ENCODE peak calls at places on chromosome 16, in six cellular contexts. I, W, F, R, V and T are unnamed samples.

GRCh38 chr16:5056347-5056746 is 9.4 kb downstream of the C16orf89 start:
- DNase-seq in F (no peak), W (peak; percentile 81), R (no peak), I (peak; percentile 57), V (peak; percentile 91), T (peak; percentile 30)

GRCh38 chr16:87956169-87956770 is 5.0 kb downstream of the BANP start:
- DNase-seq in R (peak; percentile 77), V (peak; percentile 40), F (no peak), W (peak; percentile 16), I (peak; percentile 94), T (peak; percentile 72)

GRCh38 chr16:31727553-31727952 is 146.1 kb upstream of the ZNF267 start:
- DNase-seq in R (no peak), I (no peak), V (no peak), W (no peak), F (no peak), T (no peak)

GRCh38 chr16:30977502-30977901 is 7.5 kb upstream of the HSD3B7 start:
- DNase-seq in F (no peak), I (peak; percentile 26), V (peak; percentile 90), W (peak; percentile 48), R (no peak), T (no peak)

GRCh38 chr16:11601911-11602310 is 15.2 kb upstream of the LITAF start:
- DNase-seq in F (no peak), I (no peak), W (no peak), R (no peak), V (no peak), T (no peak)

GRCh38 chr16:23578096-23578830 is 17.9 kb downstream of the NDUFAB1 start:
- DNase-seq in W (no peak), I (no peak), V (no peak), F (no peak), R (peak; percentile 32), T (no peak)

GRCh38 chr16:76926042-76926441 is 264.9 kb upstream of the MON1B start:
- DNase-seq in W (no peak), F (no peak), V (no peak), R (no peak), I (no peak), T (no peak)

GRCh38 chr16:88999457-89000206 is 22.6 kb upstream of the CBFA2T3 start:
- DNase-seq in I (peak; percentile 54), V (peak; percentile 66), R (no peak), F (no peak), W (peak; percentile 64), T (no peak)

GRCh38 chr16:29804455-29805231 is 1.7 kb upstream of the MAZ start:
- DNase-seq in W (peak; percentile 40), R (peak; percentile 33), V (peak; percentile 71), F (peak; percentile 55), I (no peak), T (no peak)

GRCh38 chr16:27450836-27451341 is 48.9 kb downstream of the IL21R start:
- DNase-seq in I (peak; percentile 29), F (no peak), V (no peak), R (peak; percentile 49), W (no peak), T (peak; percentile 6)

GRCh38 chr16:56613706-56614105 is 5.3 kb downstream of the MT2A start:
- DNase-seq in R (no peak), I (no peak), F (no peak), V (no peak), W (no peak), T (no peak)

GRCh38 chr16:57023541-57024249 is 34.3 kb downstream of the NLRC5 start:
- DNase-seq in V (no peak), F (no peak), W (no peak), I (peak; percentile 70), R (no peak), T (peak; percentile 89)

GRCh38 chr16:57536306-57537193 is at the start of gene CCDC102A:
- DNase-seq in F (peak; percentile 38), W (peak; percentile 46), V (peak; percentile 79), R (peak; percentile 26), I (peak; percentile 54), T (peak; percentile 54)

GRCh38 chr16:23244122-23244521 is 58.0 kb upstream of the SCNN1B start:
- DNase-seq in F (no peak), V (no peak), R (no peak), W (peak; percentile 7), I (no peak), T (no peak)

GRCh38 chr16:74723224-74723623 is 22.6 kb upstream of the MLKL start:
- DNase-seq in I (no peak), W (no peak), F (no peak), R (no peak), V (no peak), T (no peak)

GRCh38 chr16:52624891-52625290 is 77.9 kb upstream of the TOX3 start:
- DNase-seq in R (no peak), W (no peak), I (no peak), F (no peak), V (no peak), T (no peak)

GRCh38 chr16:77199211-77199610 is at the start of gene SYCE1L:
- DNase-seq in V (no peak), I (no peak), F (no peak), R (no peak), W (no peak), T (no peak)

GRCh38 chr16:67504190-67505021 is 21.1 kb upstream of the AGRP start:
- DNase-seq in W (no peak), V (no peak), R (no peak), I (peak; percentile 94), F (no peak), T (peak; percentile 39)

GRCh38 chr16:67249178-67249759 is 490 bp downstream of the SLC9A5 start:
- DNase-seq in I (no peak), F (no peak), V (no peak), R (no peak), W (no peak), T (no peak)

GRCh38 chr16:54875443-54875842 is 55.2 kb upstream of the IRX5 start:
- DNase-seq in I (no peak), F (no peak), W (peak; percentile 66), V (peak; percentile 79), R (no peak), T (no peak)

GRCh38 chr16:24537474-24538337 is 1.7 kb upstream of the RBBP6 start:
- DNase-seq in W (no peak), V (no peak), I (peak; percentile 37), F (no peak), R (no peak), T (no peak)

GRCh38 chr16:27461483-27462171 is 59.7 kb downstream of the IL21R start:
- DNase-seq in I (no peak), W (no peak), V (no peak), R (peak; percentile 37), F (no peak), T (no peak)

GRCh38 chr16:87076950-87077749 is 240.0 kb downstream of the C16orf95 start:
- DNase-seq in V (peak; percentile 95), W (peak; percentile 88), R (peak; percentile 59), F (peak; percentile 82), I (peak; percentile 47), T (no peak)

GRCh38 chr16:4015275-4015990 is 100.8 kb downstream of the ADCY9 start:
- DNase-seq in R (no peak), I (no peak), F (peak; percentile 57), W (no peak), V (no peak), T (no peak)

GRCh38 chr16:67198238-67198734 is 645 bp upstream of the ELMO3 start:
- DNase-seq in R (peak; percentile 54), F (peak; percentile 48), W (peak; percentile 63), I (no peak), V (peak; percentile 84), T (no peak)

GRCh38 chr16:25978227-25978626 is 286.5 kb downstream of the HS3ST4 start:
- DNase-seq in W (no peak), F (peak; percentile 37), V (no peak), R (no peak), I (no peak), T (no peak)

GRCh38 chr16:53626816-53627215 is 76.8 kb downstream of the RPGRIP1L start:
- DNase-seq in F (no peak), R (no peak), W (no peak), I (no peak), V (no peak), T (no peak)

GRCh38 chr16:22653876-22654275 is 143.2 kb downstream of the NPIPB5 start:
- DNase-seq in I (no peak), R (no peak), W (no peak), F (no peak), V (peak; percentile 38), T (no peak)

GRCh38 chr16:53865492-53865863 is 161.5 kb downstream of the FTO start:
- DNase-seq in F (no peak), R (no peak), W (peak; percentile 85), I (peak; percentile 13), V (no peak), T (no peak)

GRCh38 chr16:78735337-78735736 is 635.9 kb downstream of the WWOX start:
- DNase-seq in F (no peak), I (no peak), W (no peak), V (no peak), R (no peak), T (no peak)

GRCh38 chr16:75377971-75378386 is 55.3 kb downstream of the CFDP1 start:
- DNase-seq in V (peak; percentile 49), W (peak; percentile 83), R (peak; percentile 91), I (no peak), F (no peak), T (no peak)

DNA sequence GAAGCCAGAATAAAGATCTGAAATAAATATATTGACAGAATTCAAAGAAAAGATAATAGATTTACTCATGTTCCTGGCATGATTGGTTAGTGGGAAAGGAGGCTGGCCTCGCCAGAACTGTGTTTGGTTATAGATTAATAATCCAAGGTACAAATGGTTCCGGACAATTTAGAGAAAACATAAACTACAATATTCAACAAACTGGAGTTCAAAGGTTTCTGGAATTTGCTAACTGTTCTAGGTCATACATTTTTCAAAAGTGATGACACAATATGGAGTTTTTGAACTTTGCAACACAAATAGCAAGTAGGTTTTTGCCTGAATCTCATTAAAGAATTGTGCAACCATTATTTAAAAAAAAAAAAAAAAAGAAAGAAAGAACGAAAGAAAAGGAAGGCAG is 251.7 kb upstream of the SALL1 start:
- DNase-seq in W (no peak), F (peak; percentile 86), I (no peak), R (peak; percentile 67), V (no peak), T (no peak)
- H3K36me3 ChIP-seq in W (no peaks in the 10 kb centered on the region), F (no peaks in the 10 kb centered on the region), I (no peaks in the 10 kb centered on the region), R (no peaks in the 10 kb centered on the region), V (no peaks in the 10 kb centered on the region), T (no peaks in the 10 kb centered on the region)

GRCh38 chr16:82880361-82880760 is 253.6 kb downstream of the CDH13 start:
- DNase-seq in W (no peak), V (no peak), F (no peak), I (no peak), R (no peak), T (no peak)
- H3K36me3 ChIP-seq in W (no peaks in the 10 kb centered on the region), V (no peaks in the 10 kb centered on the region), F (no peaks in the 10 kb centered on the region), I (no peaks in the 10 kb centered on the region), R (no peaks in the 10 kb centered on the region), T (no peaks in the 10 kb centered on the region)

GRCh38 chr16:10441726-10442125 is 55.9 kb downstream of the ATF7IP2 start:
- DNase-seq in R (no peak), W (peak; percentile 9), F (no peak), V (no peak), I (no peak), T (no peak)
- H3K36me3 ChIP-seq in R (no peaks in the 10 kb centered on the region), W (peaks cover 6% of the 10 kb centered on the region), F (peaks cover 4% of the 10 kb centered on the region), V (peaks cover 72% of the 10 kb centered on the region), I (peaks cover 74% of the 10 kb centered on the region), T (peaks cover 40% of the 10 kb centered on the region)

GRCh38 chr16:2064368-2064945 is 16.7 kb downstream of the TSC2 start:
- DNase-seq in I (no peak), R (no peak), V (no peak), W (no peak), F (no peak), T (no peak)
- H3K36me3 ChIP-seq in I (peaks cover 32% of the 10 kb centered on the region), R (peaks cover 37% of the 10 kb centered on the region), V (peaks cover 16% of the 10 kb centered on the region), W (no peaks in the 10 kb centered on the region), F (peaks cover 7% of the 10 kb centered on the region), T (peaks cover 10% of the 10 kb centered on the region)